ENCODE peak calls at places on chromosomes 1 and 21, in four cellular contexts. G is COR-L47, H is fibroblast of mammary gland, K is C1 segment of cervical spinal cord. N is an unnamed sample.

GRCh38 chr1:3482590-3482899 is 28.1 kb downstream of the ARHGEF16 start:
- DNase-seq in G (no peak), H (no peak), K (no peak), N (no peak)

GRCh38 chr1:77652179-77652745 is 30.2 kb downstream of the ZZZ3 start:
- DNase-seq in G (no peak), H (peak), K (no peak), N (no peak)

GRCh38 chr1:37441490-37441889 is 32.9 kb upstream of the ZC3H12A start:
- DNase-seq in G (no peak), H (no peak), K (no peak), N (no peak)

GRCh38 chr21:39705849-39706248 is 39.1 kb upstream of the IGSF5 start:
- DNase-seq in G (no peak), H (no peak), K (no peak), N (no peak)

GRCh38 chr1:165056914-165057313 is 299.6 kb downstream of the LMX1A start:
- DNase-seq in G (peak), H (no peak), K (no peak), N (no peak)

GRCh38 chr1:155304558-155305063 is 3.4 kb upstream of the PKLR start:
- DNase-seq in G (no peak), H (no peak), K (no peak), N (no peak)

GRCh38 chr1:15016526-15016925 is 137.0 kb upstream of the TMEM51 start:
- DNase-seq in G (no peak), H (no peak), K (no peak), N (no peak)

GRCh38 chr1:109268431-109269211 is 14.3 kb downstream of the PSRC1 start:
- DNase-seq in G (no peak), H (no peak), K (no peak), N (no peak)

GRCh38 chr1:32933742-32934322 is 30.8 kb downstream of the RNF19B start:
- DNase-seq in G (no peak), H (no peak), K (no peak), N (no peak)

GRCh38 chr21:35475006-35475405 is 425.9 kb upstream of the RUNX1 start:
- DNase-seq in G (no peak), H (peak), K (no peak), N (no peak)

GRCh38 chr1:226722901-226723639 is 16.0 kb downstream of the ITPKB start:
- DNase-seq in G (no peak), H (no peak), K (no peak), N (no peak)

GRCh38 chr1:236176337-236177336 is 34.3 kb downstream of the GPR137B start:
- DNase-seq in G (no peak), H (peak), K (no peak), N (no peak)

GRCh38 chr21:33894736-33895288 is 20.8 kb downstream of the ATP5PO start:
- DNase-seq in G (peak), H (peak), K (peak), N (peak)

GRCh38 chr1:63651110-63651776 is 58.0 kb downstream of the PGM1 start:
- DNase-seq in G (no peak), H (peak), K (no peak), N (no peak)

GRCh38 chr1:48105167-48105566 is 108.0 kb upstream of the TRABD2B start:
- DNase-seq in G (no peak), H (peak), K (no peak), N (no peak)

GRCh38 chr1:12005488-12006166 is 13.7 kb upstream of the MIIP start:
- DNase-seq in G (no peak), H (no peak), K (no peak), N (no peak)

GRCh38 chr1:10539411-10540043 is 64.8 kb downstream of the PEX14 start:
- DNase-seq in G (no peak), H (peak), K (no peak), N (no peak)

GRCh38 chr1:116709666-116710167 is 42.2 kb upstream of the IGSF3 start:
- DNase-seq in G (no peak), H (no peak), K (no peak), N (no peak)

GRCh38 chr21:41396452-41397107 is 29.5 kb upstream of the MX1 start:
- DNase-seq in G (no peak), H (peak), K (no peak), N (peak)

GRCh38 chr1:2204384-2205190 is 10.0 kb upstream of the FAAP20 start:
- DNase-seq in G (no peak), H (peak), K (peak), N (no peak)

GRCh38 chr1:248576219-248576980 is 1.8 kb upstream of the OR2T34 start:
- DNase-seq in G (no peak), H (no peak), K (no peak), N (no peak)

GRCh38 chr1:38257374-38257773 is 210.8 kb upstream of the POU3F1 start:
- DNase-seq in G (no peak), H (no peak), K (no peak), N (no peak)

GRCh38 chr1:25425098-25426085 is 4.8 kb upstream of the RHCE start:
- DNase-seq in G (no peak), H (peak), K (no peak), N (no peak)

GRCh38 chr1:29901618-29902017 is 665.3 kb downstream of the PTPRU start:
- DNase-seq in G (no peak), H (no peak), K (no peak), N (no peak)

N was measured in SIG-M5.